ENCODE peak calls at places on chromosomes 16 and 17, in five cellular contexts. K is GM23338, H is A549, S is K562, N is HepG2. U is an unnamed sample.

GRCh38 chr17:36703860-36704266 is 102.5 kb downstream of the MRM1 start:
- DNase-seq in K (peak), S (peak), H (peak), N (no peak), U (no peak)

GRCh38 chr16:61862221-61862620 is 174.0 kb downstream of the CDH8 start:
- DNase-seq in H (no peak), S (no peak), N (no peak), K (no peak), U (no peak)

GRCh38 chr17:30600830-30601494 is 123.8 kb downstream of the GOSR1 start:
- DNase-seq in S (peak), K (peak), N (no peak), H (peak), U (no peak)

GRCh38 chr17:4331614-4332013 is 34.9 kb downstream of the UBE2G1 start:
- DNase-seq in S (peak), H (no peak), N (no peak), K (no peak), U (no peak)

GRCh38 chr17:59530561-59530960 is 34.8 kb upstream of the DHX40 start:
- DNase-seq in N (no peak), S (no peak), K (no peak), H (no peak), U (no peak)

GRCh38 chr17:5049314-5049819 is 14.1 kb upstream of the SLC52A1 start:
- DNase-seq in K (no peak), S (no peak), H (no peak), N (no peak), U (peak)

GRCh38 chr17:27577884-27578717 is 52.9 kb upstream of the LGALS9 start:
- DNase-seq in N (no peak), K (no peak), S (no peak), H (no peak), U (no peak)

GRCh38 chr17:35764123-35764991 is 3.7 kb downstream of the C17orf50 start:
- DNase-seq in K (peak), N (peak), H (peak), S (peak), U (peak)

GRCh38 chr16:8955828-8956227 is 7.9 kb downstream of the USP7 start:
- DNase-seq in K (no peak), H (no peak), S (no peak), N (no peak), U (no peak)

GRCh38 chr16:8950580-8951077 is 13.1 kb downstream of the USP7 start:
- DNase-seq in S (no peak), H (no peak), N (no peak), K (no peak), U (no peak)

GRCh38 chr16:8952281-8952751 is 11.4 kb downstream of the USP7 start:
- DNase-seq in H (no peak), S (no peak), K (no peak), N (no peak), U (no peak)

GRCh38 chr16:8951447-8952280 is 12.0 kb downstream of the USP7 start:
- DNase-seq in N (no peak), S (no peak), K (no peak), H (no peak), U (no peak)

DNA sequence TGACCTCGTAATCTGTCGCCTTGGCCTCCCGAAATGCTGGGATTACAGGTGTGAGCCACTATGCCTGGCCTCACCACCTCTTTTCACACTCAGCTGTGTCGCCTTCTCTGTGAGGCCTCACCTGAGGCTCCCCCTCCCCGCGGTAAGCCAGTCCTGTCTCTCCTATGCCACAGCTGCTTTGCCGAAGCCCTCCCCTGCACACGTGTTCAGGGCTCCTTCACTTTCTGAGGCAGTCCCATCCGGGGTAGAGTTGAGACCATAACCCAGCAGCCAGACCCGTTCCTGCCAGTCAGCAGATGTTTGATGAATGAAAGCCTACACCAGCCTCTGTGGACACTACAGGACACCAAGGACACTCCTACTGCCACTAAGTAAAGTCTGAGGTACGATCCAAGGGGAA is 10.6 kb downstream of the USP7 start:
- DNase-seq in K (no peak), H (no peak), N (no peak), S (no peak), U (no peak)
- TF ChIP-seq JUNB in K (no peak), H (no peak), N (no peak), S (no peak), U (no peak)

DNA sequence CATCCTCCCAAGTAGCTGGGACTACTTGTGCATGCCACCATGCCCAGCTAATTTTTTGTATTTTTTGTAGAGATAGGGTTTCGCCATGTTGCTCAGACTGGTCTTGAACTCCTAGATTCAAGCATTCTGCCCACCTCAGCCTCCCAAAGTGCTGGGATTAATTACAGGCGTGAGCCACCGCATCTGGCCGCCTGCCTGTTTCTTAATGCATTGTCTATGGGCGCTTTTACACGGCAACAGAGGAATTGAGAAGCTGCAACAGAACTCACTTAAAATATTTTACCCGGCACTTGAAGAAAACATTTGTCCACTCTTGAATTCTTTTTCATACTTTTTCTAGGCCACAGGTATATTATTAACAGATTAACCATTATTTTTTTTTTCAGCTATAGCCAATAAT is 9.0 kb upstream of the CEP20 start:
- DNase-seq in N (no peak), H (no peak), K (no peak), S (no peak), U (no peak)
- TF ChIP-seq JUNB in N (no peak), H (no peak), K (no peak), S (no peak), U (no peak)

DNA sequence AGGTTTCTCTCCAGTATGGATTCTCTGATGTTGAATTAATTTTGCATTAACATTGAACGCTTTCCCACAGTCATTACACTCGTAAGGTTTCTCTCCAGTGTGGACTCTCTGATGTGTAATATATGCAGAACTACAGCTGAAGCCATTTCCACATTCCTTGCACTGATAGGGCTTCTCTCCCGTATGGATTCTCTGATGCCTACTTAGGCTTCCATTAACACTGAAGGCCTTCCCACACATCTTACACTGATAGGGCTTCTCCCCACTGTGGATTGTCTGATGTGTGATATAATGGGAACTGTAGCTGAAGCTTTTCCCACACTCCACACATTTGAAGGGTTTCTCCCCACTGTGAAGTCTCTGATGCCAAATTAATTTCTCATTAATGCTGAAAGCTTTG is 7.2 kb upstream of the TLE7 start:
- DNase-seq in H (no peak), S (no peak), K (no peak), N (no peak), U (no peak)
- TF ChIP-seq JUNB in H (no peak), S (no peak), K (no peak), N (no peak), U (no peak)

GRCh38 chr17:40404003-40404402 is 13.7 kb downstream of the TOP2A start:
- DNase-seq in N (no peak), H (no peak), S (no peak), K (no peak), U (no peak)

GRCh38 chr17:40402668-40403067 is 15.0 kb downstream of the TOP2A start:
- DNase-seq in H (no peak), K (no peak), S (no peak), N (no peak), U (no peak)

GRCh38 chr17:40399185-40399584 is 18.5 kb downstream of the TOP2A start:
- DNase-seq in K (peak), S (peak), H (peak), N (peak), U (no peak)
- TF ChIP-seq JUNB in K (no peak), S (no peak), H (no peak), N (no peak), U (no peak)

GRCh38 chr17:63916566-63917185 is 2.0 kb downstream of the GH1 start:
- DNase-seq in S (no peak), K (no peak), H (no peak), N (no peak), U (no peak)

GRCh38 chr17:63914471-63914870 is 3.4 kb upstream of the CSHL1 start:
- DNase-seq in N (no peak), H (no peak), S (no peak), K (no peak), U (no peak)

GRCh38 chr17:63918305-63918704 is 334 bp downstream of the GH1 start:
- DNase-seq in K (peak), H (peak), S (no peak), N (no peak), U (no peak)

GRCh38 chr17:63917646-63918045 is 993 bp downstream of the GH1 start:
- DNase-seq in K (no peak), S (no peak), H (no peak), N (no peak), U (no peak)

DNA sequence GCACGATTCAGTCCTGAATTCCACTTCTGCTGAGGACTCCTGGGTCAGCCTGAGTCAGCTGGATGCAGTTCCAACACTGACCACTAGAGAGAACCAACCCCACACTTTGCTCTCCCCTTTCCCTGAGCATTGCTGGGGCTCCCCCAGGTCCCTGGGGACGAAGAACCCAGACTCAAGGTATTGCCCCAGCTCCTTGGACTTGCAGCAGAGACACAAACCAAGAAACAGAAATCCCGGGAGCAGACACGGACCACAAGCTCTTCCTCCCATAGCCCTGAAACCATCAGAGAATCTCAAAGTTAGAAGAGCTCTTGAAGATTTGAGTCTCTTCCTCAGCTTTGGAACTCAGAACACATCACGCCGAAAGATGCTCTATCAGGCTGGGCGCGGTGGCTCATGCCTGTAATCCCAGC is 678 bp upstream of the GH1 start:
- DNase-seq in N (peak), S (peak), K (peak), H (peak), U (peak)
- TF ChIP-seq JUNB in N (no peak), S (no peak), K (no peak), H (no peak), U (no peak)

GRCh38 chr16:22302776-22303363 is 5.7 kb downstream of the POLR3E start:
- DNase-seq in H (no peak), N (no peak), S (no peak), K (no peak), U (no peak)

GRCh38 chr16:22299036-22299435 is 1.8 kb downstream of the POLR3E start:
- DNase-seq in K (no peak), H (no peak), S (no peak), N (no peak), U (no peak)

GRCh38 chr16:22297114-22297870 is at the start of gene POLR3E:
- DNase-seq in N (peak), K (peak), S (peak), H (peak), U (no peak)

GRCh38 chr16:22297871-22298733 is 893 bp downstream of the POLR3E start:
- DNase-seq in H (peak), S (peak), K (peak), N (peak), U (peak)

GRCh38 chr16:22300427-22301071 is 3.3 kb downstream of the POLR3E start:
- DNase-seq in H (peak), N (peak), S (peak), K (peak), U (no peak)
- TF ChIP-seq JUNB in H (no peak), N (no peak), S (no peak), K (no peak), U (no peak)

GRCh38 chr17:41486809-41487530 is 2.7 kb downstream of the KRT36 start:
- DNase-seq in N (peak), S (peak), K (peak), H (peak), U (no peak)
- TF ChIP-seq JUNB in N (no peak), S (no peak), K (no peak), H (no peak), U (no peak)

GRCh38 chr17:48556534-48557401 is 11.9 kb upstream of the HOXB2 start:
- DNase-seq in S (no peak), K (no peak), N (no peak), H (no peak), U (no peak)

GRCh38 chr17:48553837-48554236 is 8.9 kb upstream of the HOXB2 start:
- DNase-seq in N (no peak), S (no peak), K (no peak), H (no peak), U (no peak)

GRCh38 chr17:48554412-48555090 is 9.6 kb upstream of the HOXB2 start:
- DNase-seq in H (peak), S (no peak), K (peak), N (no peak), U (no peak)

GRCh38 chr17:48555616-48556533 is 11.0 kb upstream of the HOXB2 start:
- DNase-seq in K (no peak), S (peak), N (no peak), H (peak), U (no peak)

GRCh38 chr17:48555183-48555615 is 10.3 kb upstream of the HOXB2 start:
- DNase-seq in N (no peak), S (peak), H (peak), K (no peak), U (no peak)
- TF ChIP-seq JUNB in N (no peak), S (no peak), H (no peak), K (no peak), U (no peak)

GRCh38 chr16:81319221-81319912 is 4.6 kb downstream of the GAN start:
- DNase-seq in K (no peak), H (peak), S (peak), N (no peak), U (no peak)

GRCh38 chr16:81321537-81321936 is 6.8 kb downstream of the GAN start:
- DNase-seq in K (no peak), S (no peak), N (no peak), H (no peak), U (no peak)

GRCh38 chr16:81321039-81321438 is 6.3 kb downstream of the GAN start:
- DNase-seq in S (no peak), N (no peak), K (no peak), H (no peak), U (no peak)

GRCh38 chr16:81316176-81316496 is 1.4 kb downstream of the GAN start:
- DNase-seq in K (no peak), S (no peak), H (no peak), N (no peak), U (no peak)

GRCh38 chr16:81318711-81319110 is 3.9 kb downstream of the GAN start:
- DNase-seq in K (peak), H (no peak), S (no peak), N (no peak), U (no peak)
- TF ChIP-seq JUNB in K (no peak), H (no peak), S (no peak), N (no peak), U (no peak)